ENCODE peak calls at places on chromosomes 12 and 14, in four cellular contexts. X, C, W and Y are unnamed samples.

GRCh38 chr12:42507589-42507988 is 82.0 kb downstream of the PRICKLE1 start:
- DNase-seq in X (no peak), C (no peak), W (no peak), Y (no peak)

GRCh38 chr12:20602671-20603402 is 92.3 kb upstream of the SLCO1C1 start:
- DNase-seq in X (no peak), C (no peak), W (no peak), Y (no peak)

GRCh38 chr14:77128414-77128891 is 13.1 kb downstream of the ZDHHC22 start:
- DNase-seq in X (peak; percentile 33), C (no peak), W (peak; percentile 33), Y (no peak)

GRCh38 chr12:89883630-89884364 is 175.2 kb upstream of the ATP2B1 start:
- DNase-seq in X (peak; percentile 84), C (no peak), W (no peak), Y (no peak)

GRCh38 chr12:107843351-107844311 is 69.1 kb downstream of the ASCL4 start:
- DNase-seq in X (no peak), C (no peak), W (no peak), Y (no peak)

GRCh38 chr12:75656650-75657049 is 145.2 kb upstream of the KRR1 start:
- DNase-seq in X (no peak), C (no peak), W (no peak), Y (no peak)

GRCh38 chr14:68797180-68797670 is 4.4 kb upstream of the ZFP36L1 start:
- DNase-seq in X (no peak), C (no peak), W (no peak), Y (no peak)

GRCh38 chr12:115320967-115321366 is 637.0 kb upstream of the TBX3 start:
- DNase-seq in X (no peak), C (no peak), W (no peak), Y (no peak)

GRCh38 chr12:124531281-124531745 is 36.1 kb downstream of the NCOR2 start:
- DNase-seq in X (no peak), C (no peak), W (peak; percentile 49), Y (no peak)

GRCh38 chr12:69266045-69266635 is 26.8 kb downstream of the CPSF6 start:
- DNase-seq in X (no peak), C (no peak), W (no peak), Y (no peak)

GRCh38 chr12:19778111-19778688 is 338.9 kb downstream of the AEBP2 start:
- DNase-seq in X (no peak), C (no peak), W (no peak), Y (no peak)

GRCh38 chr12:93115646-93116045 is 186.6 kb upstream of the EEA1 start:
- DNase-seq in X (no peak), C (no peak), W (no peak), Y (no peak)

GRCh38 chr12:14948672-14949071 is 10.3 kb upstream of the ERP27 start:
- DNase-seq in X (no peak), C (no peak), W (no peak), Y (peak; percentile 12)

GRCh38 chr12:111446631-111447570 is 41.2 kb downstream of the SH2B3 start:
- DNase-seq in X (no peak), C (no peak), W (no peak), Y (no peak)

GRCh38 chr12:57793920-57794319 is 11.3 kb downstream of the TSFM start:
- DNase-seq in X (no peak), C (no peak), W (no peak), Y (no peak)

GRCh38 chr12:123034865-123035264 is 54.4 kb downstream of the ARL6IP4 start:
- DNase-seq in X (no peak), C (no peak), W (no peak), Y (peak; percentile 47)

GRCh38 chr14:94761348-94761998 is 8.4 kb downstream of the GSC start:
- DNase-seq in X (peak; percentile 8), C (no peak), W (no peak), Y (no peak)

GRCh38 chr12:23721268-23721667 is 228.2 kb downstream of the SOX5 start:
- DNase-seq in X (no peak), C (no peak), W (no peak), Y (no peak)

GRCh38 chr12:1919284-1919683 is 832 bp upstream of the CACNA2D4 start:
- DNase-seq in X (no peak), C (no peak), W (no peak), Y (peak; percentile 2)

GRCh38 chr12:102063066-102063465 is 1.3 kb upstream of the WASHC3 start:
- DNase-seq in X (no peak), C (no peak), W (no peak), Y (no peak)

GRCh38 chr12:126601184-126602170 is 1536.2 kb downstream of the AACS start:
- DNase-seq in X (no peak), C (no peak), W (no peak), Y (no peak)